ENCODE peak calls at places on chromosomes 6 and 20, in nine cellular contexts. N is HTR-8/SVneo, B is B cell, I is substantia nigra, G is T follicular helper cell, V is adrenal gland, T is hepatocyte, P is COR-L47, Q is astrocyte of the cerebellum. M is an unnamed sample.

GRCh38 chr6:7424967-7425807 is 35.6 kb downstream of the RIOK1 start:
- DNase-seq in N (peak), B (no peak), I (no peak), G (no peak), V (peak), T (peak), P (peak), Q (no peak), M (peak)

GRCh38 chr6:15364401-15365037 is 118.7 kb downstream of the JARID2 start:
- DNase-seq in N (no peak), B (no peak), I (no peak), G (no peak), V (no peak), T (no peak), P (no peak), Q (no peak), M (no peak)

GRCh38 chr6:109834131-109834530 is 143.0 kb downstream of the FIG4 start:
- DNase-seq in N (no peak), B (no peak), I (no peak), G (no peak), V (no peak), T (peak), P (no peak), Q (no peak), M (no peak)

GRCh38 chr6:116467514-116467913 is 6.3 kb downstream of the CALHM6 start:
- DNase-seq in N (no peak), B (no peak), I (no peak), G (no peak), V (no peak), T (no peak), P (no peak), Q (no peak), M (no peak)

GRCh38 chr20:8589956-8590355 is 457.9 kb downstream of the PLCB1 start:
- DNase-seq in N (no peak), B (no peak), I (no peak), G (no peak), V (no peak), T (no peak), P (no peak), Q (no peak), M (no peak)

GRCh38 chr6:150272264-150272975 is 96.4 kb upstream of the IYD start:
- DNase-seq in N (no peak), B (no peak), I (no peak), G (no peak), V (no peak), T (no peak), P (no peak), Q (no peak), M (no peak)

GRCh38 chr20:56766528-56766927 is 137.4 kb downstream of the TFAP2C start:
- DNase-seq in N (no peak), B (no peak), I (no peak), G (no peak), V (no peak), T (no peak), P (no peak), Q (no peak), M (no peak)

GRCh38 chr6:45728674-45729073 is 287.0 kb downstream of the CLIC5 start:
- DNase-seq in N (peak), B (no peak), I (no peak), G (no peak), V (peak), T (no peak), P (no peak), Q (no peak), M (peak)

GRCh38 chr20:6388666-6389197 is 265.9 kb upstream of the FERMT1 start:
- DNase-seq in N (no peak), B (no peak), I (no peak), G (no peak), V (no peak), T (no peak), P (no peak), Q (no peak), M (no peak)

GRCh38 chr6:89360415-89360999 is 8.0 kb upstream of the UBE2J1 start:
- DNase-seq in N (no peak), B (no peak), I (no peak), G (no peak), V (no peak), T (no peak), P (no peak), Q (peak), M (peak)

GRCh38 chr6:144745434-144745833 is 460.3 kb downstream of the UTRN start:
- DNase-seq in N (no peak), B (no peak), I (no peak), G (no peak), V (no peak), T (no peak), P (peak), Q (no peak), M (no peak)

GRCh38 chr6:127302728-127303675 is 36.3 kb downstream of the RNF146 start:
- DNase-seq in N (peak), B (peak), I (no peak), G (peak), V (peak), T (peak), P (no peak), Q (peak), M (peak)

GRCh38 chr6:47631248-47632196 is 66.9 kb upstream of the ADGRF4 start:
- DNase-seq in N (peak), B (peak), I (no peak), G (no peak), V (no peak), T (peak), P (peak), Q (peak), M (peak)

GRCh38 chr20:19786311-19786710 is 28.3 kb downstream of the RIN2 start:
- DNase-seq in N (no peak), B (no peak), I (no peak), G (no peak), V (peak), T (no peak), P (no peak), Q (peak), M (peak)

GRCh38 chr20:57882451-57883161 is 172.8 kb upstream of the PMEPA1 start:
- DNase-seq in N (peak), B (no peak), I (no peak), G (no peak), V (no peak), T (no peak), P (no peak), Q (no peak), M (no peak)

GRCh38 chr6:157229733-157230132 is 93.6 kb downstream of the TMEM242 start:
- DNase-seq in N (no peak), B (no peak), I (no peak), G (no peak), V (no peak), T (no peak), P (peak), Q (no peak), M (no peak)

GRCh38 chr6:117890172-117890571 is 16.9 kb upstream of the SLC35F1 start:
- DNase-seq in N (no peak), B (no peak), I (no peak), G (no peak), V (no peak), T (no peak), P (no peak), Q (no peak), M (no peak)

GRCh38 chr20:35588397-35588796 is 27.2 kb upstream of the SPAG4 start:
- DNase-seq in N (no peak), B (no peak), I (no peak), G (no peak), V (no peak), T (no peak), P (no peak), Q (no peak), M (no peak)

GRCh38 chr20:47876348-47877056 is 91.2 kb upstream of the SULF2 start:
- DNase-seq in N (no peak), B (no peak), I (no peak), G (no peak), V (no peak), T (no peak), P (no peak), Q (no peak), M (no peak)

GRCh38 chr20:24048014-24048611 is 59.5 kb upstream of the GGTLC1 start:
- DNase-seq in N (no peak), B (no peak), I (no peak), G (no peak), V (no peak), T (no peak), P (no peak), Q (no peak), M (no peak)

GRCh38 chr6:90436403-90436802 is 139.8 kb upstream of the BACH2 start:
- DNase-seq in N (no peak), B (no peak), I (no peak), G (no peak), V (no peak), T (no peak), P (no peak), Q (no peak), M (no peak)